ENCODE peak calls at places on chromosomes 13 and 19, in six cellular contexts. One of them, this sample, is unnamed. For H3K4me1, the result is how much of the 10 kb centered on the place peaks cover.

GRCh38 chr19:30695171-30695875 is 323.1 kb downstream of the ZNF536 start:
- DNase-seq in heart right ventricle: no peak
- DNase-seq in SJSA1: no peak
- DNase-seq in cardiac muscle cell: no peak
- DNase-seq in fibroblast of lung: no peak
- DNase-seq in astrocyte: no peak
- DNase-seq in this sample: no peak

GRCh38 chr19:3670258-3670795 is 29.9 kb downstream of the PIP5K1C start:
- DNase-seq in heart right ventricle: peak
- DNase-seq in SJSA1: peak
- DNase-seq in cardiac muscle cell: peak
- DNase-seq in fibroblast of lung: peak
- DNase-seq in astrocyte: peak
- DNase-seq in this sample: no peak

GRCh38 chr19:10812902-10813404 is 23.1 kb downstream of the TMED1 start:
- DNase-seq in heart right ventricle: peak
- DNase-seq in SJSA1: peak
- DNase-seq in cardiac muscle cell: peak
- DNase-seq in fibroblast of lung: peak
- DNase-seq in astrocyte: peak
- DNase-seq in this sample: no peak

GRCh38 chr19:34838753-34839431 is 65.9 kb upstream of the ZNF599 start:
- DNase-seq in heart right ventricle: no peak
- DNase-seq in SJSA1: no peak
- DNase-seq in cardiac muscle cell: peak
- DNase-seq in fibroblast of lung: peak
- DNase-seq in astrocyte: no peak
- DNase-seq in this sample: no peak

GRCh38 chr19:48121909-48122371 is 11.3 kb upstream of the PLA2G4C start:
- DNase-seq in heart right ventricle: no peak
- DNase-seq in SJSA1: no peak
- DNase-seq in cardiac muscle cell: peak
- DNase-seq in fibroblast of lung: no peak
- DNase-seq in astrocyte: no peak
- DNase-seq in this sample: no peak

GRCh38 chr13:110525328-110526319 is 35.9 kb downstream of the RAB20 start:
- DNase-seq in heart right ventricle: peak
- DNase-seq in SJSA1: no peak
- DNase-seq in cardiac muscle cell: no peak
- DNase-seq in fibroblast of lung: no peak
- DNase-seq in astrocyte: no peak
- DNase-seq in this sample: no peak

GRCh38 chr19:28582807-28583206 is 630.1 kb downstream of the UQCRFS1 start:
- DNase-seq in heart right ventricle: no peak
- DNase-seq in SJSA1: no peak
- DNase-seq in cardiac muscle cell: no peak
- DNase-seq in fibroblast of lung: no peak
- DNase-seq in astrocyte: no peak
- DNase-seq in this sample: no peak

GRCh38 chr19:52622261-52622660 is 15.9 kb downstream of the ZNF83 start:
- DNase-seq in heart right ventricle: no peak
- DNase-seq in SJSA1: no peak
- DNase-seq in cardiac muscle cell: no peak
- DNase-seq in fibroblast of lung: no peak
- DNase-seq in astrocyte: no peak
- DNase-seq in this sample: no peak

DNA sequence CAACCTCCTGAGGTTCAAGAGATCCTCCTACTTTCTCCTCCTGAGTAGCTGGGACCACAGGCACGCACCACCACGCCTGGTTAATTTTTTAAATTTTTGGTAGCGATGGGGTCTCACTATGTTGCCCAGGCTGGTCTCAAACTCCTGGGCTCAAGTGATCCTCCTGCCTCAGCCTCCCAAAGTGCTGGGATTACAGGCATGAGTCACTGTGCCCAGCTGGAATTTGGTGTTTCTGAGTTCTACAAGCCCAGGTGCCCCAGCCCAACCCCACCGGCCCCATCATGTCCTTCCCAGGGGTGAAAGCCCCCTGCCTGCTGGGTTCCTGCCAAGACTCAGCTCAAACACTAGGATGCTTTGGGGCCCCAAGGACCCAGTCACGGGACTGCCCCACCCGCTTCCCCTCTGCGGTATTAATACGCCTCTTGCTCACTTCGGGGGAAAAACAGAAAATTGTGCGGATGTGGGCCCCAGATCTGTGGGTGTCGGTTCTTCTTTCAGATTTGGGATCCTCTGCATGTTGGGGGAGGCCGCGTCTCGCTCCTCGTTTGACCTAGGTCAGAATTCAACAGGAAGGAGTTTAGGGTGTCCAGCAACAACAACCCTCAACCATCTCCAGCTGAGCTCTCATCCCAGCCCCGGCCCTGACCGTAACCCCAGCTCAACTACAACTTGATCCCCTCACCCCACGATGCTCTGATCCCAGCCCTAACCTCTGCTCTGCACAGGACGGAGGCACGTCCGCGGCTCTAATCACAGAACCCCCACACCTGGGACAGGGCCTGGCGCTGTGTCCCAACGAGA is 3.7 kb upstream of the FCER2 start:
- DNase-seq in heart right ventricle: peak
- DNase-seq in SJSA1: no peak
- DNase-seq in cardiac muscle cell: no peak
- DNase-seq in fibroblast of lung: no peak
- DNase-seq in astrocyte: no peak
- DNase-seq in this sample: no peak
- H3K4me3 ChIP-seq in heart right ventricle: no peak
- H3K4me3 ChIP-seq in SJSA1: no peak
- H3K4me3 ChIP-seq in cardiac muscle cell: no peak
- H3K4me3 ChIP-seq in fibroblast of lung: no peak
- H3K4me3 ChIP-seq in astrocyte: no peak
- H3K4me3 ChIP-seq in this sample: no peak

DNA sequence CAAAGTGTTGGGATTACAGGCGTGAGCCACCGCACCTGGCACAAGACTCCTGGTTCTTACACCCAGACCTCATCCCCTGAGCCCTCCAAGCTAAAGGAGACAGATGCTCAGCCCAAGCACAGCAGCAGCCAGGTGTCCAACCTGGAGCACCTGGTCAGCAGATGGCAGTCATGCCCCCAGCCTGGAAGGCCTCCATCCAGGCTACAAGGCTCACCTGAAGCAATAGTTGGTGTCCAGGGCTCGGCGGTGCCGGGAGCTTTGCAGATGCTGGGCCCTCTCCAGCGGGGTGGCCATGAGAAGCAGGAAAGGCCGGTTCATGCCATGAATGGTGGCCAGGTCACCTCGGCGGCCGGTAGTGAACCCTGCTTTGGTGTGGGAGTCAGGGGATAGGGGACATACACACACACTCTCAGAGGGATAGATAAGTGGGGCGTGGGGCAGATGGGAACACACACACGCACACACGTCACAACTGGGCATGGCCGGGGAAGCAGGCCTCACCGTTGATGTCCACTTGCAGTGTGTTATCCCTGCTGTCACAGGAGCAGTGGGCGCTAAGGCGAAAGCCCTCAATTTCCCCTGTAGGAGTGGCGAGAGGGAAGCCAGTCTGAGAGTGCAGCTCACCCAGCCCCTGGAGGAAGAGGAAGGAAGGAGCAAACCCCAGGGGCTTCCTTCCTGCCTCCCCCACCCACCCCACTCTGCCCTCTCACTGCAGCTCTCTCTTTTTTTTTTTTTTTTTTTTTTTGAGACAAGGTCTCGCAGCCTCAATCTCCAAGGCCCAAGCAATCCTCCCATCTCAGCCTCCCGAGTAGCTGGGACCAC is 11.8 kb downstream of the TGFB1 start:
- DNase-seq in heart right ventricle: no peak
- DNase-seq in SJSA1: no peak
- DNase-seq in cardiac muscle cell: no peak
- DNase-seq in fibroblast of lung: no peak
- DNase-seq in astrocyte: no peak
- DNase-seq in this sample: no peak
- H3K4me1 ChIP-seq in heart right ventricle: under half
- H3K4me1 ChIP-seq in SJSA1: under half
- H3K4me1 ChIP-seq in cardiac muscle cell: under half
- H3K4me1 ChIP-seq in fibroblast of lung: under half
- H3K4me1 ChIP-seq in astrocyte: under half
- H3K4me1 ChIP-seq in this sample: under half

GRCh38 chr19:42220751-42221097 is 612 bp downstream of the ZNF526 start:
- DNase-seq in heart right ventricle: no peak
- DNase-seq in SJSA1: no peak
- DNase-seq in cardiac muscle cell: no peak
- DNase-seq in fibroblast of lung: no peak
- DNase-seq in astrocyte: no peak
- DNase-seq in this sample: no peak
- H3K27ac ChIP-seq in heart right ventricle: peak
- H3K27ac ChIP-seq in SJSA1: peak
- H3K27ac ChIP-seq in cardiac muscle cell: peak
- H3K27ac ChIP-seq in fibroblast of lung: peak
- H3K27ac ChIP-seq in astrocyte: peak
- H3K27ac ChIP-seq in this sample: peak

GRCh38 chr19:6588508-6589345 is 2.2 kb downstream of the CD70 start:
- DNase-seq in heart right ventricle: no peak
- DNase-seq in SJSA1: peak
- DNase-seq in cardiac muscle cell: no peak
- DNase-seq in fibroblast of lung: no peak
- DNase-seq in astrocyte: no peak
- DNase-seq in this sample: no peak
- H3K4me3 ChIP-seq in heart right ventricle: no peak
- H3K4me3 ChIP-seq in SJSA1: peak
- H3K4me3 ChIP-seq in cardiac muscle cell: no peak
- H3K4me3 ChIP-seq in fibroblast of lung: no peak
- H3K4me3 ChIP-seq in astrocyte: no peak
- H3K4me3 ChIP-seq in this sample: no peak

GRCh38 chr13:51825165-51825592 is 19.8 kb downstream of the TMEM272 start:
- DNase-seq in heart right ventricle: no peak
- DNase-seq in SJSA1: no peak
- DNase-seq in cardiac muscle cell: peak
- DNase-seq in fibroblast of lung: no peak
- DNase-seq in astrocyte: peak
- DNase-seq in this sample: no peak
- H3K4me1 ChIP-seq in heart right ventricle: under half
- H3K4me1 ChIP-seq in SJSA1: under half
- H3K4me1 ChIP-seq in cardiac muscle cell: under half
- H3K4me1 ChIP-seq in fibroblast of lung: under half
- H3K4me1 ChIP-seq in astrocyte: under half
- H3K4me1 ChIP-seq in this sample: under half

GRCh38 chr19:55495646-55496349 is 7.6 kb downstream of the SSC5D start:
- DNase-seq in heart right ventricle: no peak
- DNase-seq in SJSA1: no peak
- DNase-seq in cardiac muscle cell: no peak
- DNase-seq in fibroblast of lung: no peak
- DNase-seq in astrocyte: no peak
- DNase-seq in this sample: no peak
- H3K27ac ChIP-seq in heart right ventricle: peak
- H3K27ac ChIP-seq in SJSA1: no peak
- H3K27ac ChIP-seq in cardiac muscle cell: no peak
- H3K27ac ChIP-seq in fibroblast of lung: no peak
- H3K27ac ChIP-seq in astrocyte: no peak
- H3K27ac ChIP-seq in this sample: no peak

GRCh38 chr13:48155850-48156249 is 60.9 kb upstream of the MED4 start:
- DNase-seq in heart right ventricle: no peak
- DNase-seq in SJSA1: no peak
- DNase-seq in cardiac muscle cell: peak
- DNase-seq in fibroblast of lung: peak
- DNase-seq in astrocyte: peak
- DNase-seq in this sample: no peak
- H3K4me3 ChIP-seq in heart right ventricle: no peak
- H3K4me3 ChIP-seq in SJSA1: no peak
- H3K4me3 ChIP-seq in cardiac muscle cell: no peak
- H3K4me3 ChIP-seq in fibroblast of lung: no peak
- H3K4me3 ChIP-seq in astrocyte: no peak
- H3K4me3 ChIP-seq in this sample: no peak

GRCh38 chr19:58559275-58560006 is 1.0 kb upstream of the UBE2M start:
- DNase-seq in heart right ventricle: peak
- DNase-seq in SJSA1: peak
- DNase-seq in cardiac muscle cell: peak
- DNase-seq in fibroblast of lung: peak
- DNase-seq in astrocyte: peak
- DNase-seq in this sample: peak

GRCh38 chr19:58561373-58562125 is 3.1 kb upstream of the UBE2M start:
- DNase-seq in heart right ventricle: no peak
- DNase-seq in SJSA1: no peak
- DNase-seq in cardiac muscle cell: no peak
- DNase-seq in fibroblast of lung: no peak
- DNase-seq in astrocyte: no peak
- DNase-seq in this sample: no peak

GRCh38 chr19:58562126-58563033 is 4.0 kb upstream of the UBE2M start:
- DNase-seq in heart right ventricle: no peak
- DNase-seq in SJSA1: no peak
- DNase-seq in cardiac muscle cell: peak
- DNase-seq in fibroblast of lung: peak
- DNase-seq in astrocyte: peak
- DNase-seq in this sample: no peak

GRCh38 chr19:58560007-58560887 is 1.8 kb upstream of the UBE2M start:
- DNase-seq in heart right ventricle: no peak
- DNase-seq in SJSA1: no peak
- DNase-seq in cardiac muscle cell: no peak
- DNase-seq in fibroblast of lung: no peak
- DNase-seq in astrocyte: no peak
- DNase-seq in this sample: no peak

DNA sequence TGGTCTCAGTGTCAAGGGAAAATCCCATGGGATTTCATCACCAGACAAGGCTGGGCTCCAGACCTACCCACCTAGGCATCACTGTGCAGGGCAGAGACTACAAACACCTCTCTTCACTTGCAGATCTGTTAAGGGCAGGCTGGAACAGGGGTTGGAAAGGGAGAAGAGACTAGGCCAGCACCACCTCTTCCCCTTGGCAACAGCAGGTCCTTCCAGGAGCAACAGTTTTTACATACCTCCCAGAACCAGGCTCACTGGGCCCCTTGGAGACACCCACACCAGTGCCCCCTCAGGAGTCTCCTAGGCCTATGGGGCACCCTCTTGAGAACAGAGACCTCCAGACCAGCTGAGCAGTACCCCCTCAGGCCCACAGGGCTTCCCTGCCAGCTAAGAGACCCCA is 2.5 kb upstream of the UBE2M start:
- DNase-seq in heart right ventricle: no peak
- DNase-seq in SJSA1: no peak
- DNase-seq in cardiac muscle cell: no peak
- DNase-seq in fibroblast of lung: no peak
- DNase-seq in astrocyte: no peak
- DNase-seq in this sample: no peak
- H3K4me1 ChIP-seq in heart right ventricle: under half
- H3K4me1 ChIP-seq in SJSA1: under half
- H3K4me1 ChIP-seq in cardiac muscle cell: under half
- H3K4me1 ChIP-seq in fibroblast of lung: under half
- H3K4me1 ChIP-seq in astrocyte: under half
- H3K4me1 ChIP-seq in this sample: under half